ENCODE peak calls at places on chromosomes 4 and X, in five cellular contexts. K, N, B, G and F are unnamed samples.
A peak's percentile ranks its signal among the peaks of the same experiment; 100 is the strongest.

GRCh38 chr4:107950746-107951540 is 19.6 kb downstream of the CYP2U1 start:
- DNase-seq in K (no peak), N (no peak), B (no peak), G (no peak), F (no peak)

GRCh38 chrX:85109235-85109634 is 105.6 kb downstream of the APOOL start:
- DNase-seq in K (no peak), N (no peak), B (peak; percentile 66), G (no peak), F (no peak)

GRCh38 chrX:18996536-18996935 is 12.6 kb upstream of the PHKA2 start:
- DNase-seq in K (no peak), N (no peak), B (no peak), G (no peak), F (no peak)

GRCh38 chrX:275967-276587 is 5.1 kb upstream of the PLCXD1 start:
- DNase-seq in K (peak; percentile 94), N (peak; percentile 78), B (peak; percentile 78), G (no peak), F (peak; percentile 66)

GRCh38 chr4:187478292-187479205 is 517.0 kb upstream of the ZFP42 start:
- DNase-seq in K (no peak), N (peak; percentile 5), B (peak; percentile 38), G (no peak), F (no peak)

GRCh38 chr4:44869985-44870384 is 143.6 kb upstream of the GNPDA2 start:
- DNase-seq in K (no peak), N (no peak), B (no peak), G (no peak), F (no peak)

GRCh38 chrX:133399411-133399810 is 15.9 kb downstream of the GPC4 start:
- DNase-seq in K (no peak), N (no peak), B (no peak), G (no peak), F (no peak)

GRCh38 chr4:139416073-139416673 is 37.7 kb upstream of the RAB33B start:
- DNase-seq in K (no peak), N (no peak), B (peak; percentile 51), G (peak; percentile 58), F (no peak)

GRCh38 chr4:7993671-7994070 is 54.0 kb upstream of the AFAP1 start:
- DNase-seq in K (no peak), N (no peak), B (no peak), G (no peak), F (no peak)

GRCh38 chr4:86496094-86497060 is 97.7 kb upstream of the PTPN13 start:
- DNase-seq in K (no peak), N (peak; percentile 11), B (peak; percentile 25), G (peak; percentile 45), F (peak; percentile 70)

GRCh38 chrX:39969099-39969825 is 128.5 kb downstream of the BCOR start:
- DNase-seq in K (no peak), N (peak; percentile 10), B (no peak), G (peak; percentile 33), F (no peak)

GRCh38 chr4:144820115-144820514 is 174.2 kb downstream of the HHIP start:
- DNase-seq in K (no peak), N (no peak), B (no peak), G (no peak), F (no peak)

GRCh38 chrX:41734530-41734929 is 10.5 kb downstream of the GPR82 start:
- DNase-seq in K (no peak), N (no peak), B (peak; percentile 30), G (peak; percentile 3), F (no peak)

GRCh38 chr4:21697583-21697982 is 251.0 kb downstream of the KCNIP4 start:
- DNase-seq in K (no peak), N (no peak), B (peak; percentile 6), G (no peak), F (peak; percentile 21)

GRCh38 chr4:20995591-20995990 is 295.3 kb downstream of the PACRGL start:
- DNase-seq in K (no peak), N (no peak), B (no peak), G (no peak), F (no peak)

GRCh38 chrX:133353233-133353632 is 62.1 kb downstream of the GPC4 start:
- DNase-seq in K (no peak), N (no peak), B (no peak), G (no peak), F (no peak)

GRCh38 chr4:158459085-158459820 is 62.4 kb upstream of the RXFP1 start:
- DNase-seq in K (no peak), N (no peak), B (peak; percentile 14), G (no peak), F (no peak)

GRCh38 chrX:119425050-119425449 is 25.9 kb downstream of the SLC25A43 start:
- DNase-seq in K (no peak), N (no peak), B (no peak), G (no peak), F (no peak)

GRCh38 chrX:9340619-9341304 is 124.1 kb upstream of the TBL1X start:
- DNase-seq in K (no peak), N (peak; percentile 32), B (no peak), G (peak; percentile 20), F (peak; percentile 28)

GRCh38 chr4:27027428-27027827 is 166.8 kb downstream of the STIM2 start:
- DNase-seq in K (no peak), N (no peak), B (no peak), G (no peak), F (no peak)

GRCh38 chr4:125956281-125956680 is 641.5 kb downstream of the FAT4 start:
- DNase-seq in K (no peak), N (no peak), B (no peak), G (no peak), F (no peak)

GRCh38 chr4:125952631-125953030 is 637.9 kb downstream of the FAT4 start:
- DNase-seq in K (no peak), N (no peak), B (no peak), G (no peak), F (no peak)

DNA sequence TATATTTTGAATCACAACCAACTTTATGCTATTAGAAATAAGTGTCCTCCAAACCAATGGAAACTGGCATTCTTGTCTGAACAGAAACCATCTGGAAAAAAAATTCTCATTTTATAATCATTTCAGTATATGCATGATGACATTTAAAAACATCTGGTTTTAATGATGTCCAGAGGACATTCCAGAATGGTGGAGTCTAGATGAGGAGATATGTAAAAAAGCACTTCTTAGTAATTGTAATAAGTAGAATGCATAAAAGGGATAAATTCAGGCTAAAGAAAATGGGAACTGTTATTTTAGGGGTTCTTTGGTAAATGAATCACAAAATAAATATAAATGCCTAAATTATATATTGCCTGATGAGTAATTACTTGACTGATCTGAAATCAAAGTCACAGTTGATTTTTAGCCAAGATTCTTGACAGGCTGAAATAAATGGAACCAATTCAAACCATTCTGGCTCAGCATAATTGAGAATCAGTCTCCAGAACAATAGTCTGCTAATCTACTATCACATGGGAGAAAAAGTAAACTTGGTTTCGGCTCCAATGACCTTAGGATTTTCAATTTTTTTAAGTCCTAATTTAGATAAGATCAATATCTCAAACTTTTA is 636.6 kb downstream of the FAT4 start:
- DNase-seq in K (no peak), N (no peak), B (no peak), G (no peak), F (no peak)
- H3K27ac ChIP-seq in K (no peak overlapping the region), N (no peak overlapping the region), B (no peak overlapping the region), G (no peak overlapping the region), F (no peak overlapping the region)

DNA sequence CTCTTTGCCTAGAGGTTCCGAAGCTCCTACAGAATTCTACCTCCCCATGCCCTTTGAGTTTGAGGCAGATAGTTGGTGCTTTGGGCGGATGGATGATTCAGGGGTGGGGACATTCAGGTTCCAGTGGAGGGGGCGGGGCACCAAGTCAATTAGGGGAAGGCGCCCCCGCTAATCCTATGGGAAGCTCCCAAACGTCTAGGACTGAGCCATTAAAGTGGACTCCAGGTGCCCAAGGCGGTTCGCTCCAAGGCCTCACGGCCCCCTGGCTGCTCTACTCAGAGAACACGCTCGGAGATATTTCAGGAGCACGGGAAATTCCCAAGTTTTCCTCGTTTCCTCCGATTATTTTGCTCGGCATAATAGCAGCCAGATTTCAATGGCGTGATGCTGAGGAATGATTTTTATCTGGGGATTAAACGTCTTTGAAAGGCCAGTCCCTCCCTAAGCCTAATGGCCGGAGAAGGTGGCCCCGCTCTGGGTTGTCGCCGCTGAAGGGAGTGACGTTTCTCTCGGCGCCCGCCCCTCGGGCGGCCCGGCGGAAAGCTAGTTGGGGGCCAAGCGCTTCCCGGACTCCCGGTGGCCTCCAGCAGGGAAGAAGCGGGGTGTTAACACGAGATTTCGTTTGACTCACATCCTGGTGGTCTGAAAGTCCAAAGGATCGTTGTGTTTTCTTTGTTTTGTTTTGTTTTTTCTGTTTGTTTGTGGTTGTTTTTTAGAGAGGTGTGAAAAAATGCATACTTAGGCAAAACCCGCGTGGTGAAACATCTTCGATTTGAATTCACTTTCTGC is 1.5 kb downstream of the MSX1 start:
- DNase-seq in K (no peak), N (peak; percentile 67), B (no peak), G (peak; percentile 51), F (peak; percentile 54)
- H3K4me1 ChIP-seq in K (peaks cover 19% of the 10 kb centered on the region), N (peaks cover 63% of the 10 kb centered on the region), B (no peaks in the 10 kb centered on the region), G (peaks cover 15% of the 10 kb centered on the region), F (peaks cover 14% of the 10 kb centered on the region)

GRCh38 chr4:184420402-184420801 is 53.9 kb downstream of the IRF2 start:
- DNase-seq in K (no peak), N (no peak), B (no peak), G (no peak), F (no peak)
- H3K27ac ChIP-seq in K (no peak overlapping the region), N (peak overlapping the region; percentile 42), B (no peak overlapping the region), G (no peak overlapping the region), F (no peak overlapping the region)

GRCh38 chrX:136192839-136193414 is 45.6 kb downstream of the FHL1 start:
- DNase-seq in K (no peak), N (no peak), B (no peak), G (no peak), F (no peak)

GRCh38 chrX:136189222-136189621 is 41.9 kb downstream of the FHL1 start:
- DNase-seq in K (no peak), N (no peak), B (no peak), G (peak; percentile 86), F (peak; percentile 69)

GRCh38 chrX:136190038-136190437 is 42.7 kb downstream of the FHL1 start:
- DNase-seq in K (no peak), N (no peak), B (no peak), G (no peak), F (no peak)

GRCh38 chrX:136192135-136192534 is 44.8 kb downstream of the FHL1 start:
- DNase-seq in K (no peak), N (no peak), B (no peak), G (no peak), F (no peak)

DNA sequence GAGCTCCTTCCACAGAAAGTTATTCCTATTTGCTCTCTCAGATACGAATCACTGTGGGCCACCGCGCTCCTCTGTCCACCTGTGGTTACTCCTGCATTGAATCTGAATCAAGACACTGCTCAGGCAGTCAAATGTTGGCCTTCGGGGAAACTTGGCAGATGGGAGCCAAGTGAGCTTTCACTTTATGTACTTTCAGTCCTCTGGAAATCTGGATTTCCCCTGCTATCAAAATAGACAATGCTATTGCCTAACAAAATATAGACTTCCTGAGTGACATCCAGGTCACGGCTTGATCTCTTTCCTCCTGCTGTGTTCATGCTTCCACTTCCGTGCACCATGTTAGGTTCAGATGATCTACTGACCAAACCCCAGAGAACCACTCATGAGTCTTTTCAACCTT is 43.8 kb downstream of the FHL1 start:
- DNase-seq in K (no peak), N (no peak), B (no peak), G (peak; percentile 65), F (no peak)
- H3K4me1 ChIP-seq in K (peaks cover 11% of the 10 kb centered on the region), N (peaks cover 91% of the 10 kb centered on the region), B (peaks cover 4% of the 10 kb centered on the region), G (peaks cover 39% of the 10 kb centered on the region), F (peaks cover 18% of the 10 kb centered on the region)

GRCh38 chrX:2897311-2897689 is 31.8 kb downstream of the ARSD start:
- DNase-seq in K (no peak), N (no peak), B (no peak), G (no peak), F (no peak)
- H3K27ac ChIP-seq in K (peak overlapping the region; percentile 3), N (no peak overlapping the region), B (peak overlapping the region; percentile 56), G (no peak overlapping the region), F (no peak overlapping the region)

GRCh38 chrX:71619193-71619592 is 882 bp upstream of the CXCR3 start:
- DNase-seq in K (no peak), N (no peak), B (no peak), G (no peak), F (no peak)
- H3K4me1 ChIP-seq in K (peaks cover 15% of the 10 kb centered on the region), N (peaks cover 19% of the 10 kb centered on the region), B (no peaks in the 10 kb centered on the region), G (peaks cover 11% of the 10 kb centered on the region), F (peaks cover 4% of the 10 kb centered on the region)